ENCODE peak calls at places on chromosomes 3 and 15, in six cellular contexts. Y, I, B, V, H and R are unnamed samples.

GRCh38 chr3:95813261-95813660 is 1001.1 kb upstream of the EPHA6 start:
- DNase-seq in Y (no peak), I (no peak), H (no peak), B (no peak), V (no peak), R (no peak)

GRCh38 chr3:94036909-94037507 is 8.6 kb upstream of the STX19 start:
- DNase-seq in Y (no peak), B (no peak), V (no peak), H (no peak), I (no peak), R (no peak)

GRCh38 chr3:178960191-178960590 is 111.4 kb downstream of the ZMAT3 start:
- DNase-seq in Y (no peak), H (no peak), B (no peak), I (no peak), V (no peak), R (no peak)

GRCh38 chr15:70430029-70430428 is 332.3 kb upstream of the TLE3 start:
- DNase-seq in Y (no peak), B (no peak), V (no peak), H (no peak), I (no peak), R (no peak)

GRCh38 chr3:49813497-49814174 is at the start of gene UBA7:
- DNase-seq in Y (peak), I (peak), V (no peak), B (peak), H (no peak), R (no peak)

GRCh38 chr15:60903221-60903620 is 325.9 kb downstream of the RORA start:
- DNase-seq in B (no peak), Y (no peak), V (no peak), I (no peak), H (no peak), R (no peak)

GRCh38 chr3:134754768-134755559 is 40.1 kb upstream of the EPHB1 start:
- DNase-seq in Y (peak), B (peak), H (no peak), I (peak), V (no peak), R (no peak)

GRCh38 chr15:39417766-39418165 is 163.1 kb upstream of the THBS1 start:
- DNase-seq in Y (no peak), V (no peak), B (no peak), I (no peak), H (no peak), R (no peak)

GRCh38 chr3:46909535-46910161 is 32.1 kb downstream of the PTH1R start:
- DNase-seq in H (peak), B (peak), I (peak), V (peak), Y (peak), R (peak)

GRCh38 chr15:82680200-82681102 is 29.2 kb downstream of the AP3B2 start:
- DNase-seq in V (no peak), H (peak), I (peak), B (peak), Y (peak), R (no peak)

GRCh38 chr15:67051088-67051659 is 14.2 kb upstream of the SMAD3 start:
- DNase-seq in I (no peak), H (no peak), V (no peak), B (no peak), Y (no peak), R (no peak)

GRCh38 chr15:80285379-80285778 is 33.4 kb upstream of the CTXND1 start:
- DNase-seq in Y (no peak), H (no peak), B (no peak), V (no peak), I (no peak), R (no peak)

GRCh38 chr3:185537369-185537970 is 14.9 kb downstream of the LIPH start:
- DNase-seq in V (no peak), Y (peak), I (no peak), H (no peak), B (peak), R (no peak)

GRCh38 chr15:93217343-93217742 is 128.3 kb upstream of the RGMA start:
- DNase-seq in B (no peak), H (no peak), I (no peak), V (no peak), Y (no peak), R (no peak)

GRCh38 chr15:70417536-70417935 is 319.8 kb upstream of the TLE3 start:
- DNase-seq in Y (no peak), H (no peak), I (no peak), V (no peak), B (no peak), R (no peak)

GRCh38 chr3:59908280-59908679 is 858.5 kb upstream of the CFAP20DC start:
- DNase-seq in B (no peak), Y (no peak), I (no peak), H (no peak), V (no peak), R (no peak)

GRCh38 chr3:67301556-67301955 is 303.4 kb downstream of the KBTBD8 start:
- DNase-seq in Y (no peak), V (no peak), B (no peak), H (no peak), I (no peak), R (no peak)

GRCh38 chr15:79950247-79950646 is 20.7 kb downstream of the BCL2A1 start:
- DNase-seq in I (no peak), V (no peak), B (no peak), Y (no peak), H (no peak), R (no peak)

GRCh38 chr3:87949189-87949878 is 109.5 kb downstream of the CGGBP1 start:
- DNase-seq in V (no peak), H (no peak), I (no peak), Y (no peak), B (no peak), R (no peak)

GRCh38 chr3:105930733-105931132 is 61.9 kb upstream of the CBLB start:
- DNase-seq in B (no peak), I (no peak), H (no peak), V (no peak), Y (no peak), R (no peak)

GRCh38 chr15:45268135-45268534 is 16.1 kb downstream of the SLC28A2 start:
- DNase-seq in V (no peak), B (peak), H (no peak), Y (no peak), I (no peak), R (no peak)

DNA sequence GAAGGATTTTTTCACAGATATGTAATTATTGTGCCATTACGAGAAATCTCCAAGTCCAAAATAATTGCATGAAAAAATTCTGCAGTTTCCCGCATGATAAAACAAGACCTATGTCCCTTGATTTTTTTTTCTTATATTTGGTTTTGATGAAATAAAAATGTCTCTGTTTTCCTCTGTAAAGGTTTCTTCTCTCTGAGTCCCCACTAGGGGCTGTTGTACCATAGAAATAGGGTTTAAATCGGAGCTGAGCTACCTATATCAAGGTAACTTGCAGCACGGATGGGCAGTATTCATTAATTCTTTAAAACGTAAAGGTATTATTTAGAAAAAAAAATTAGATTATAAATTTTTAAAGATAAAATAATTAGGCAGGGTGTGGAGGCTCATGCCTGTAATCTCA is 66.6 kb upstream of the IGF1R start:
- DNase-seq in Y (no peak), V (no peak), I (no peak), H (no peak), B (peak), R (no peak)
- TF ChIP-seq CTCF in Y (no peak), V (no peak), I (no peak), H (peak), B (peak), R (peak)

DNA sequence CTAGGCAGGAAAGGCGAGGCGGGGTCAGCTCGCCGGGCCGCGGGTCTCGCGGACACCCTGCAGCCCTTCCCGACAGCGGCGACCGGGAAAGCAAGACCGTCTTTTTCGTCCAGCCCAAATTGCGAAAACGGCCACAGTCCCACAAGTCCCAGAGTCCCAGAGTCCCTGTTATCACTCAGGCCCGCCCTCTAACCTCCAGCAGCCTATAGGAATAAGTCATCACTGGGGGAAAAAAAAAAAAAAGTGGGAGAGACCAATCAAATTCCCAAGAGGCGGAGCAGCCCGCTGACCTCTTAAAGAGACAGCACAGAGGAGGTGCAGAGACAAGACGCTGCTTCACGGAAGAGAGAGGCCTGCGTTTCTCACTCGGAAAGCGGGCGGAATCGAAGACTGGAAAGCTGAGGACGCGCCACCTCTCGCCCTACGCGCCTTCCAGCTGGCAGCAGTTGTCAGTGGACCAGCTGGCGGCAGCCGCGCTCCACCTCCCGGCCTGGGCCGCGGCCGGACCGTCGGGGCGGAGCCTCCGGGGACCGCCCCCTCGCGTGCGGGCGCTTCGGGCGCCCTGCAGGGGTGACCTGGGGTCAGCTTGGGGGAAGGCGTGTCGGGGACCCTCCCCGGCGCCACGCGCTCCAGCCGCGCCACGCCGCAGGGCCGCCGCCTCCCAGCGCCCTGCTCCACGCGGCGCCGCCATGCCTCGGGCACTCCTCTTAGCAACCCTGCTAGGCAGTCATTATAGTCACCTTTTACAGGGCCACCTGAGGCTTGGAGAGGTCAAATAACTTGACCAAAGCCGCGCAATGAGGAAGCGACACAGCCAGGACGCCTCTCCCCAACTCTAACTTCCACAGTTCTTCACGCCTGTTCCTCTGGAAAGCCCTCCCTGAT is at the start of gene TPRA1:
- DNase-seq in I (peak), H (peak), Y (peak), V (peak), B (peak), R (no peak)
- TF ChIP-seq CTCF in I (peak), H (no peak), Y (no peak), V (peak), B (no peak), R (peak)

DNA sequence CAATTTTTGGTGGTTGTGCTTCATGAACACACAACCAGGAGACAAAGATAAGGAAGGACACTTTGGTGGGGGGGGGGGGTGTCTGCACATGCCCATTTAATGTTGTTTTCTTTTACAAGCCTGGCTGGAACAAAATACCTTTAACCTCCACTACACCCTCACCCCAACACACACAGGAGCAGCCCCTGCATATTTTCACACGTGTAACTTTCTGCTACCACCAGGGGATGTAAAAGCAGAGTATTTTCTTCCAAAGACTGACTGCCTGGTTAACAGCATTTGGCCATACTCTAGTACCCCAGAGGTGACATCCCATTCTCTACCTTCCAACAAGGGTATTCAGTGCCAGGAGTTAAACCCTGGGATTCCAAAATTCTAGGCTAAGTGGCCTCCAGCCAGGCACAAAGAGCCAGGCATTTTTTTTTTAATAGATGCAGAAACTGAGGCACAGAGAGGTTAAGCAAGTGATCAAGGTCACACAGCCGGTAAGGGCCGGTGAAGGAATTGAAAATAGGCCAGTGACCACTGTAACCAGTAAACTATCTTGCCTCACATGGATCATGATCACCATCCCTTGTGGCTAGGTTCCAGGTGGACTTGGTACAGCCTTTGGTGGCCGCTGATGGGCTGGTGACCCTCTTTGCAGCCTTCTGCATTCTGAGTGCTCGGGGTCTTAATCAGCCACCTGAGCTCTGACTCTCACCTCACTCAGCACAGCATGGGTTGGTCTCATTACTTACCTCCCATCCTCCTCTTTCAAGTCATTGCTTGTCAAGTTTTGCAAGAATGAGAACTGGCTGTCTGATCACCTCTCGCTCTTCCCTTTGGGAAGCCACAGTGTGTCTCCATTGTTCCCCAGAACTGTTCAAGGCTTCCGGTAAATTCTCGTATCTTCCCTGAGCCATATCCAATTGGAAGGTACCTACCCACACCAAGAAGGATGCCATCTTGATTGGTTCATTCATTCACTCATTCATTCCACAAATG is 20.4 kb downstream of the MAGI1 start:
- DNase-seq in I (no peak), Y (no peak), H (no peak), V (no peak), B (no peak), R (no peak)
- TF ChIP-seq CTCF in I (no peak), Y (no peak), H (no peak), V (no peak), B (no peak), R (peak)

DNA sequence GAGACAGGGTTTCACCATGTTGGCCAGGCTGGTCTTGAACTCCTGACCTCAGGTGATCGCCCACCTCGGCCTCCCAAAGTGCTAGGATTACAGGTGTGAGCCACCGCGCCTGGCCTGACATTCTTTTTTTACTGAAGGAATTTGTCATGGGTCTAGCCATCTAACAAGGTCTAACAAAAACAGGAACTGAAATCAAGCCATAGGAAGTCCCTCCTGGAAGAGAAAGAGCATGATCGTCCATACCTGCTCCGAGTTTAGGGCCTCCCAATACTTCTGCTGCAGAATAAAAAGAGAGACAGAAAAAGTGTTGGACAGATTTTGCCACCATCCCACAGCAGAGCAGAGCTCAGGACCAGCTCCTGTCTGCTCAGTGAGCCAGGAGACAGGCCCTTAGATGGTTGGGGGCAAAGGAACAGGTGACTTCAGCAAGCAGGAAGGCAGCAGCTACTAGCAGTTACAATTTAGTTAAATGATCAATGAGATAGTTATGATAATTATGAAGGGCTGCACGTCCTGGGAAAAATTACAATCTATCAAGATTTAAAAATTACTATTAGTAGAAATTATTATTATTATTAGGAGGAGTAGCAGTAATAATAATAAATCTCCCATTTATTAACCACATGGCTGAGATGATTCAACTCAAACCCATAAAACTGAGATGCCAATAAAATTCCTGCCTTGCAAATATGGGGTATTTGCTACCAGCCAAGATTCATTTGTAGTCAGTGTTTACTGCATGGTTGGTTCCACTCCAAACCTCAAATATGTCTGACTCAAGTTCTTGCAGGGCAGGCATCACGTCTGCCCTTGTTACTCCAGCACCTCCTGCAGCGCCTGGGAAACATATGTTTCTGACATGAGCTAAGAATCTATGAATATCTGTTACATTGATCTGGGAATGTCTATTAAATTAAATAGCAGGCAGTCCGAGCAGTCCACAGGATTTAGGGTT is 40.1 kb downstream of the TMEM44 start:
- DNase-seq in H (no peak), I (no peak), Y (peak), V (no peak), B (peak), R (no peak)
- TF ChIP-seq CTCF in H (no peak), I (no peak), Y (no peak), V (no peak), B (no peak), R (peak)

GRCh38 chr15:38005949-38006800 is 71.7 kb downstream of the TMCO5A start:
- DNase-seq in V (no peak), Y (no peak), H (no peak), I (no peak), B (no peak), R (no peak)

GRCh38 chr15:38004218-38004848 is 69.9 kb downstream of the TMCO5A start:
- DNase-seq in H (no peak), I (no peak), B (no peak), V (no peak), Y (no peak), R (no peak)

GRCh38 chr15:38002883-38003477 is 68.5 kb downstream of the TMCO5A start:
- DNase-seq in H (peak), I (peak), V (no peak), Y (peak), B (peak), R (no peak)
- TF ChIP-seq CTCF in H (peak), I (peak), V (peak), Y (peak), B (peak), R (peak)

GRCh38 chr3:171021377-171021776 is 5.1 kb downstream of the SLC2A2 start:
- DNase-seq in V (no peak), H (no peak), Y (no peak), I (no peak), B (no peak), R (no peak)

GRCh38 chr3:171013822-171014748 is 12.4 kb downstream of the SLC2A2 start:
- DNase-seq in V (no peak), B (no peak), I (no peak), H (no peak), Y (no peak), R (no peak)

GRCh38 chr3:171023566-171023965 is 3.0 kb downstream of the SLC2A2 start:
- DNase-seq in H (no peak), I (no peak), V (no peak), Y (no peak), B (no peak), R (no peak)

DNA sequence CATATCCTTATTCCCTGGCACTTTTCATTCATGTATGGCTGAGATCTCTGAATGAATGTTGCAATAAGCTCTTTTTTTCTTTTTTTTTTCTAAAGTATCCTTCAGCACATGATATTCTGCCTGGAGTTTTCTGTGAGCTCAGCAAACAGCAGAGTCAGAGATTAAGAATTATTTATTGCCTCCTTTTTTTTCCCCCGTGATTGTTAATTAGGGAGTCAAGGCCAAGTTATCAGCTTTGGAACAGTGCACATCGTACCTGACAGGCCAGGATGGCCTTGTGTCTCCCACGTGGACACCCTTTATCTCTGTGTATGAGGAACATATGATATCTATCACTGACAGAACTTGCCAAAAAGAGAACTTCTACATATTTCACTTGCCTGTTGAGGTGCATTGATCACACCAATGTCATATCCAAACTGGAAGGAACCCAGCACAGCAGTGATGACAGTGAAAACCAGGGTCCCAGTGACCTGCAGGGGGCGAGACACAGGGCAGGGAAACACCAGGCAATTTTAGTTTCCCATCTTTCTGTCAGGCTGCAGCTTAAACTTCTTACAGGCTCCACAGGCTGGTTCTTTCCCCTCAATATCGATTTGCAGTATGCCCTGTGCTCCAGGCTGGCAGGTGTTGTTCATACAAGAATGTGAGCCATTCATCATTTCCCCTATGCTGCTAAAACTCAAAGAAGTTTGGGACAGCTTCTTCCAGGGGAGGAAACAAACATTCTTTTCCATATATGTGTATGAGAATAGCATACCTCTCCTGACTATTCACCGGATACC is 8.2 kb downstream of the SLC2A2 start:
- DNase-seq in Y (no peak), I (no peak), V (no peak), B (peak), H (no peak), R (no peak)
- TF ChIP-seq CTCF in Y (no peak), I (no peak), V (peak), B (peak), H (no peak), R (peak)